ENCODE peak calls at places on chromosomes 13 and 19, in nine cellular contexts. R is right cardiac atrium, V is GM23338, T is heart left ventricle, A is A673, B is fibroblast of lung, F is thyroid gland, N is left ventricle myocardium inferior, S is cardiac muscle cell. G is an unnamed sample.

GRCh38 chr19:18131841-18132596 is 20.9 kb upstream of the PIK3R2 start:
- DNase-seq in R (no peak), A (peak; percentile 45), N (no peak), S (no peak), T (no peak), F (no peak), V (peak; percentile 74), B (no peak), G (no peak)

GRCh38 chr13:93466502-93467036 is 240.0 kb downstream of the GPC6 start:
- DNase-seq in T (no peak), B (no peak), N (no peak), R (no peak), A (no peak), V (no peak), F (no peak), S (peak; percentile 55), G (no peak)

GRCh38 chr13:29591310-29591709 is 4.2 kb downstream of the SLC7A1 start:
- DNase-seq in V (no peak), N (no peak), S (no peak), A (no peak), R (no peak), T (no peak), B (peak; percentile 55), F (no peak), G (no peak)

GRCh38 chr13:99501952-99502310 is 659 bp downstream of the TM9SF2 start:
- DNase-seq in R (no peak), S (peak; percentile 35), T (peak; percentile 38), A (peak; percentile 31), F (peak; percentile 37), B (peak; percentile 29), V (peak; percentile 26), N (no peak), G (no peak)

GRCh38 chr19:14318873-14319272 is 62.4 kb upstream of the ADGRE5 start:
- DNase-seq in N (no peak), S (no peak), R (peak; percentile 69), V (peak; percentile 80), A (no peak), T (no peak), F (peak; percentile 4), B (no peak), G (no peak)

GRCh38 chr13:59691501-59692066 is 472.1 kb downstream of the DIAPH3 start:
- DNase-seq in N (no peak), B (peak; percentile 10), S (no peak), T (no peak), R (no peak), V (no peak), A (no peak), F (no peak), G (no peak)

GRCh38 chr19:40592170-40592569 is 9.0 kb upstream of the LTBP4 start:
- DNase-seq in T (no peak), B (peak; percentile 78), S (peak; percentile 69), A (peak; percentile 68), R (no peak), F (no peak), N (no peak), V (peak; percentile 89), G (no peak)

GRCh38 chr13:107329991-107330390 is 762.1 kb upstream of the ARGLU1 start:
- DNase-seq in S (peak; percentile 22), R (no peak), B (peak; percentile 67), N (no peak), F (no peak), A (no peak), T (no peak), V (no peak), G (no peak)

GRCh38 chr19:35755160-35755549 is 1.7 kb downstream of the HSPB6 start:
- DNase-seq in N (no peak), R (no peak), F (no peak), S (no peak), B (no peak), V (peak; percentile 21), T (no peak), A (no peak), G (no peak)

GRCh38 chr13:64553411-64554129 is 2676.6 kb downstream of the PCDH9 start:
- DNase-seq in R (no peak), V (no peak), T (no peak), A (no peak), S (peak; percentile 11), B (peak; percentile 31), N (no peak), F (no peak), G (no peak)

GRCh38 chr19:39599116-39599515 is 3.2 kb upstream of the LGALS13 start:
- DNase-seq in B (peak; percentile 16), N (no peak), A (peak; percentile 51), R (no peak), V (peak; percentile 69), T (no peak), F (peak; percentile 6), S (peak; percentile 42), G (no peak)

GRCh38 chr13:67493835-67494234 is 263.7 kb upstream of the PCDH9 start:
- DNase-seq in A (no peak), N (no peak), F (no peak), S (peak; percentile 0), T (no peak), R (no peak), V (no peak), B (peak; percentile 28), G (no peak)

GRCh38 chr19:4088975-4089374 is 22.3 kb upstream of the ZBTB7A start:
- DNase-seq in B (no peak), N (no peak), S (no peak), A (no peak), T (no peak), F (no peak), R (no peak), V (no peak), G (no peak)

GRCh38 chr19:5910638-5910907 is 3.5 kb upstream of the CAPS start:
- DNase-seq in N (no peak), T (no peak), S (no peak), B (no peak), A (no peak), R (no peak), V (no peak), F (no peak), G (no peak)
- H3K27ac ChIP-seq in N (no peak overlapping the region), T (no peak overlapping the region), S (no peak overlapping the region), B (no peak overlapping the region), A (no peak overlapping the region), R (no peak overlapping the region), V (no peak overlapping the region), F (no peak overlapping the region), G (peak overlapping the region; percentile 93)

GRCh38 chr19:45560686-45561085 is 23.9 kb downstream of the OPA3 start:
- DNase-seq in R (no peak), S (no peak), T (no peak), B (no peak), V (no peak), N (no peak), A (no peak), F (no peak), G (no peak)

GRCh38 chr19:45567609-45568008 is 17.0 kb downstream of the OPA3 start:
- DNase-seq in R (no peak), B (no peak), N (no peak), T (no peak), F (no peak), A (no peak), V (no peak), S (no peak), G (no peak)

GRCh38 chr19:45560038-45560437 is 24.6 kb downstream of the OPA3 start:
- DNase-seq in B (no peak), F (no peak), V (no peak), N (no peak), T (no peak), A (no peak), R (no peak), S (no peak), G (no peak)

GRCh38 chr19:45568732-45569131 is 15.9 kb downstream of the OPA3 start:
- DNase-seq in A (peak; percentile 79), S (no peak), R (peak; percentile 6), F (no peak), B (peak; percentile 79), N (no peak), V (no peak), T (no peak), G (no peak)

GRCh38 chr19:45564131-45564780 is 20.3 kb downstream of the OPA3 start:
- DNase-seq in B (no peak), A (no peak), T (no peak), S (no peak), R (peak; percentile 16), F (no peak), N (no peak), V (peak; percentile 75), G (no peak)
- H3K27ac ChIP-seq in B (no peak overlapping the region), A (no peak overlapping the region), T (no peak overlapping the region), S (no peak overlapping the region), R (no peak overlapping the region), F (no peak overlapping the region), N (peak overlapping the region; percentile 84), V (peak overlapping the region; percentile 61), G (no peak overlapping the region)

GRCh38 chr13:110277357-110277950 is 29.5 kb downstream of the COL4A1 start:
- DNase-seq in F (no peak), R (no peak), A (no peak), V (no peak), S (no peak), B (no peak), T (no peak), N (no peak), G (no peak)
- H3K27ac ChIP-seq in F (no peak overlapping the region), R (no peak overlapping the region), A (no peak overlapping the region), V (no peak overlapping the region), S (no peak overlapping the region), B (no peak overlapping the region), T (peak overlapping the region; percentile 71), N (peak overlapping the region; percentile 57), G (no peak overlapping the region)

GRCh38 chr13:109630281-109630680 is 156.1 kb downstream of the IRS2 start:
- DNase-seq in N (no peak), R (no peak), V (no peak), F (no peak), A (no peak), B (no peak), T (no peak), S (no peak), G (no peak)

GRCh38 chr13:109629737-109630136 is 156.6 kb downstream of the IRS2 start:
- DNase-seq in R (no peak), B (no peak), S (no peak), N (no peak), T (no peak), A (no peak), F (no peak), V (no peak), G (no peak)

GRCh38 chr13:109626386-109627171 is 159.8 kb downstream of the IRS2 start:
- DNase-seq in F (no peak), T (no peak), A (no peak), R (no peak), B (peak; percentile 5), S (no peak), N (no peak), V (no peak), G (no peak)

GRCh38 chr13:109627649-109628048 is 158.7 kb downstream of the IRS2 start:
- DNase-seq in T (no peak), V (no peak), R (no peak), A (no peak), N (no peak), B (no peak), F (no peak), S (no peak), G (no peak)

DNA sequence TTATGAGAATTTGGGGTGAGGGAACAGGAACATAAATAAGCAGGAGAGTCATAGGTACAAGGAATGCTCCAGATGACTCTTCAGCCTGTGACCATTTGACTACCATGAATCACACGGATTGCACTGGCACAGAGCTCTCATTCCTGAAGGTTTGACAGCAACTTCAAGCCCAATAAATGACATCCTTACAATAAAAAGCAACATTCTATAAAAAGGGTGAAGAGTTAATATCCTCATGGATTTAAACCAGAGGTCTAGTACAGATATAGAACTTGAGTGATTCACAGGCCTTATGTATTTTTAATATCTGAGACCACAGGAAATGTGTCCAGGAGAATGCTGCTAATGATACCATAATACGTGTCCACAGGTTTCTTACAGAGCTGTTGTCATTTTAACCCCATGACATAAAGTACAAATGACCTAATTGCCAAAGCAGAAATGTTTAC is 158.1 kb downstream of the IRS2 start:
- DNase-seq in A (no peak), F (no peak), B (peak; percentile 88), T (no peak), V (no peak), N (no peak), R (no peak), S (peak; percentile 7), G (no peak)
- H3K27ac ChIP-seq in A (no peak overlapping the region), F (no peak overlapping the region), B (no peak overlapping the region), T (no peak overlapping the region), V (no peak overlapping the region), N (no peak overlapping the region), R (no peak overlapping the region), S (no peak overlapping the region), G (no peak overlapping the region)